ENCODE peak calls at places on chromosomes 4 and X, in five cellular contexts. One of them, this sample, is unnamed. For H3K27me3, the result is how much of the 10 kb centered on the place peaks cover.

GRCh38 chr4:37661643-37662221 is 24.4 kb downstream of the RELL1 start:
- DNase-seq in CD4-positive, CD25-positive, alpha-beta regulatory T cell: no peak
- DNase-seq in GM06990: no peak
- DNase-seq in H7: no peak
- DNase-seq in psoas muscle: no peak
- DNase-seq in this sample: no peak

GRCh38 chrX:105314468-105314867 is 94.0 kb upstream of the TEX13A start:
- DNase-seq in GM06990: no peak
- DNase-seq in CD4-positive, CD25-positive, alpha-beta regulatory T cell: no peak
- DNase-seq in psoas muscle: no peak
- DNase-seq in H7: no peak
- DNase-seq in this sample: no peak

GRCh38 chr4:7625073-7625472 is 190.3 kb upstream of the PSAPL1 start:
- DNase-seq in CD4-positive, CD25-positive, alpha-beta regulatory T cell: no peak
- DNase-seq in GM06990: no peak
- DNase-seq in psoas muscle: no peak
- DNase-seq in H7: no peak
- DNase-seq in this sample: no peak

GRCh38 chr4:140188975-140189374 is 35.0 kb upstream of the MAML3 start:
- DNase-seq in GM06990: no peak
- DNase-seq in psoas muscle: peak
- DNase-seq in CD4-positive, CD25-positive, alpha-beta regulatory T cell: no peak
- DNase-seq in H7: no peak
- DNase-seq in this sample: no peak

GRCh38 chr4:2412534-2412884 is 5.9 kb downstream of the ZFYVE28 start:
- DNase-seq in GM06990: no peak
- DNase-seq in CD4-positive, CD25-positive, alpha-beta regulatory T cell: peak
- DNase-seq in H7: no peak
- DNase-seq in psoas muscle: no peak
- DNase-seq in this sample: peak

GRCh38 chr4:186067757-186068385 is 1.1 kb upstream of the TLR3 start:
- DNase-seq in CD4-positive, CD25-positive, alpha-beta regulatory T cell: peak
- DNase-seq in GM06990: peak
- DNase-seq in psoas muscle: no peak
- DNase-seq in H7: no peak
- DNase-seq in this sample: peak

GRCh38 chr4:48546336-48546735 is 56.3 kb downstream of the ZAR1 start:
- DNase-seq in psoas muscle: no peak
- DNase-seq in CD4-positive, CD25-positive, alpha-beta regulatory T cell: peak
- DNase-seq in GM06990: no peak
- DNase-seq in H7: peak
- DNase-seq in this sample: no peak

GRCh38 chr4:156523492-156523891 is 448.1 kb downstream of the PDGFC start:
- DNase-seq in H7: no peak
- DNase-seq in psoas muscle: no peak
- DNase-seq in CD4-positive, CD25-positive, alpha-beta regulatory T cell: no peak
- DNase-seq in GM06990: no peak
- DNase-seq in this sample: no peak

GRCh38 chr4:17613761-17614415 is 553 bp upstream of the MED28 start:
- DNase-seq in CD4-positive, CD25-positive, alpha-beta regulatory T cell: no peak
- DNase-seq in GM06990: peak
- DNase-seq in H7: no peak
- DNase-seq in psoas muscle: no peak
- DNase-seq in this sample: no peak

GRCh38 chr4:1808851-1809753 is 16.0 kb downstream of the FGFR3 start:
- DNase-seq in CD4-positive, CD25-positive, alpha-beta regulatory T cell: no peak
- DNase-seq in H7: no peak
- DNase-seq in psoas muscle: no peak
- DNase-seq in GM06990: no peak
- DNase-seq in this sample: no peak

GRCh38 chrX:135383249-135383648 is 38.5 kb upstream of the SMIM10L2A start:
- DNase-seq in GM06990: no peak
- DNase-seq in psoas muscle: no peak
- DNase-seq in CD4-positive, CD25-positive, alpha-beta regulatory T cell: peak
- DNase-seq in H7: no peak
- DNase-seq in this sample: no peak

GRCh38 chr4:152990471-152991131 is 54.5 kb downstream of the FHDC1 start:
- DNase-seq in GM06990: no peak
- DNase-seq in H7: no peak
- DNase-seq in psoas muscle: no peak
- DNase-seq in CD4-positive, CD25-positive, alpha-beta regulatory T cell: no peak
- DNase-seq in this sample: no peak

GRCh38 chr4:170671171-170671570 is 581.4 kb upstream of the AADAT start:
- DNase-seq in psoas muscle: no peak
- DNase-seq in CD4-positive, CD25-positive, alpha-beta regulatory T cell: no peak
- DNase-seq in H7: no peak
- DNase-seq in GM06990: no peak
- DNase-seq in this sample: no peak

GRCh38 chr4:170675568-170676262 is 586.0 kb upstream of the AADAT start:
- DNase-seq in GM06990: no peak
- DNase-seq in CD4-positive, CD25-positive, alpha-beta regulatory T cell: no peak
- DNase-seq in H7: no peak
- DNase-seq in psoas muscle: no peak
- DNase-seq in this sample: no peak

GRCh38 chr4:170672571-170672970 is 582.8 kb upstream of the AADAT start:
- DNase-seq in H7: no peak
- DNase-seq in GM06990: no peak
- DNase-seq in psoas muscle: no peak
- DNase-seq in CD4-positive, CD25-positive, alpha-beta regulatory T cell: no peak
- DNase-seq in this sample: no peak

DNA sequence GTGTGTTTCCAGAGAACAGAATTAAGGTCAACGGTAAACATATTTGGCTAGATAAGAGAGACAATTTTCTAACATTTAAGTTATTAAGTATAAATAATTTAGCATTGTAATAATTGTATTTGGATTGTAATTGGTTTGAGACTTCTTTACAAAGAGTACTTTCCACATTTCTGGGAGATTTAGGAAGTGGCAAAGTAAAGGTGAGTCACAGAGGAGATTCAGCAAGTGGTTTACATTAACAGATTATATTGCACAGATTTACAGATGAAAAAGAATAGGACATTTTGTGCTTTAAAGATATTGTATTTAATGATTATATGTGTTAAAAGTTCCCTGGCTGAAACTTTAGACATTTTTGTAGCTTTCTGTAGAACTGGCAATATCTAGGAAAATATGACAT is 584.4 kb upstream of the AADAT start:
- DNase-seq in GM06990: no peak
- DNase-seq in CD4-positive, CD25-positive, alpha-beta regulatory T cell: no peak
- DNase-seq in psoas muscle: no peak
- DNase-seq in H7: no peak
- DNase-seq in this sample: no peak
- H3K27me3 ChIP-seq in GM06990: under half
- H3K27me3 ChIP-seq in CD4-positive, CD25-positive, alpha-beta regulatory T cell: under half
- H3K27me3 ChIP-seq in psoas muscle: under half
- H3K27me3 ChIP-seq in H7: under half
- H3K27me3 ChIP-seq in this sample: under half

GRCh38 chr4:129350800-129351199 is 254.8 kb downstream of the C4orf33 start:
- DNase-seq in H7: no peak
- DNase-seq in CD4-positive, CD25-positive, alpha-beta regulatory T cell: no peak
- DNase-seq in psoas muscle: no peak
- DNase-seq in GM06990: no peak
- DNase-seq in this sample: no peak

GRCh38 chr4:129355529-129355928 is 259.6 kb downstream of the C4orf33 start:
- DNase-seq in CD4-positive, CD25-positive, alpha-beta regulatory T cell: no peak
- DNase-seq in H7: no peak
- DNase-seq in psoas muscle: no peak
- DNase-seq in GM06990: no peak
- DNase-seq in this sample: no peak

GRCh38 chr4:129352480-129352879 is 256.5 kb downstream of the C4orf33 start:
- DNase-seq in CD4-positive, CD25-positive, alpha-beta regulatory T cell: no peak
- DNase-seq in GM06990: no peak
- DNase-seq in H7: no peak
- DNase-seq in psoas muscle: no peak
- DNase-seq in this sample: no peak

GRCh38 chr4:129355031-129355430 is 259.1 kb downstream of the C4orf33 start:
- DNase-seq in H7: no peak
- DNase-seq in psoas muscle: no peak
- DNase-seq in CD4-positive, CD25-positive, alpha-beta regulatory T cell: no peak
- DNase-seq in GM06990: no peak
- DNase-seq in this sample: no peak

GRCh38 chr4:129353490-129353889 is 257.5 kb downstream of the C4orf33 start:
- DNase-seq in GM06990: no peak
- DNase-seq in CD4-positive, CD25-positive, alpha-beta regulatory T cell: no peak
- DNase-seq in psoas muscle: no peak
- DNase-seq in H7: no peak
- DNase-seq in this sample: no peak
- H3K27me3 ChIP-seq in GM06990: under half
- H3K27me3 ChIP-seq in CD4-positive, CD25-positive, alpha-beta regulatory T cell: under half
- H3K27me3 ChIP-seq in psoas muscle: under half
- H3K27me3 ChIP-seq in H7: under half
- H3K27me3 ChIP-seq in this sample: under half

GRCh38 chrX:115204040-115204439 is 14.8 kb downstream of the RBMXL3 start:
- DNase-seq in GM06990: no peak
- DNase-seq in psoas muscle: no peak
- DNase-seq in CD4-positive, CD25-positive, alpha-beta regulatory T cell: no peak
- DNase-seq in H7: no peak
- DNase-seq in this sample: no peak
- H3K27me3 ChIP-seq in GM06990: under half
- H3K27me3 ChIP-seq in psoas muscle: under half
- H3K27me3 ChIP-seq in CD4-positive, CD25-positive, alpha-beta regulatory T cell: under half
- H3K27me3 ChIP-seq in H7: under half
- H3K27me3 ChIP-seq in this sample: under half

GRCh38 chr4:8874003-8874895 is 2.6 kb upstream of the HMX1 start:
- DNase-seq in H7: peak
- DNase-seq in CD4-positive, CD25-positive, alpha-beta regulatory T cell: no peak
- DNase-seq in GM06990: no peak
- DNase-seq in psoas muscle: no peak
- DNase-seq in this sample: no peak
- H3K27me3 ChIP-seq in H7: half or more
- H3K27me3 ChIP-seq in CD4-positive, CD25-positive, alpha-beta regulatory T cell: under half
- H3K27me3 ChIP-seq in GM06990: under half
- H3K27me3 ChIP-seq in psoas muscle: under half
- H3K27me3 ChIP-seq in this sample: under half

GRCh38 chr4:110631582-110632505 is 9.0 kb upstream of the PITX2 start:
- DNase-seq in H7: peak
- DNase-seq in CD4-positive, CD25-positive, alpha-beta regulatory T cell: peak
- DNase-seq in psoas muscle: peak
- DNase-seq in GM06990: peak
- DNase-seq in this sample: no peak
- H3K27me3 ChIP-seq in H7: half or more
- H3K27me3 ChIP-seq in CD4-positive, CD25-positive, alpha-beta regulatory T cell: half or more
- H3K27me3 ChIP-seq in psoas muscle: under half
- H3K27me3 ChIP-seq in GM06990: under half
- H3K27me3 ChIP-seq in this sample: under half

This sample was measured in naive thymus-derived CD4-positive, alpha-beta T cell.